ENCODE peak calls at places on chromosomes 3 and 15, in six cellular contexts. W, F, I, C, L and N are unnamed samples.
A peak's percentile ranks its signal among the peaks of the same experiment; 100 is the strongest.

GRCh38 chr15:68809517-68809916 is 11.2 kb downstream of the ANP32A start:
- DNase-seq in I (no peak), F (no peak), W (no peak), C (no peak), L (no peak), N (no peak)

GRCh38 chr3:146157325-146158060 is 3.5 kb downstream of the PLOD2 start:
- DNase-seq in L (no peak), I (no peak), W (no peak), F (no peak), C (no peak), N (no peak)

GRCh38 chr3:128632301-128632700 is 18.3 kb downstream of the RPN1 start:
- DNase-seq in C (no peak), F (no peak), L (no peak), W (peak; percentile 21), I (no peak), N (no peak)

GRCh38 chr3:67685499-67685898 is 31.1 kb upstream of the SUCLG2 start:
- DNase-seq in L (no peak), I (no peak), W (no peak), C (no peak), F (no peak), N (peak; percentile 29)

GRCh38 chr3:62562017-62562416 is 188.7 kb upstream of the FEZF2 start:
- DNase-seq in L (no peak), I (no peak), F (no peak), W (peak; percentile 89), C (no peak), N (peak; percentile 52)

GRCh38 chr15:76208084-76208785 is 103.0 kb downstream of the ETFA start:
- DNase-seq in L (no peak), W (no peak), I (no peak), C (no peak), F (no peak), N (no peak)

GRCh38 chr3:159818399-159818798 is 170.2 kb upstream of the IL12A start:
- DNase-seq in L (no peak), F (peak; percentile 71), I (no peak), W (no peak), C (no peak), N (no peak)

GRCh38 chr15:70561885-70562284 is 201.5 kb downstream of the UACA start:
- DNase-seq in W (no peak), I (no peak), F (no peak), L (no peak), C (no peak), N (no peak)

GRCh38 chr15:85008474-85009260 is 27.0 kb downstream of the PDE8A start:
- DNase-seq in L (no peak), F (no peak), I (no peak), C (no peak), W (no peak), N (no peak)

GRCh38 chr15:84034831-84035753 is 200.5 kb upstream of the GOLGA6L4 start:
- DNase-seq in C (no peak), I (no peak), F (peak; percentile 42), L (peak; percentile 40), W (peak; percentile 67), N (peak; percentile 86)

GRCh38 chr15:75817151-75817935 is 25.9 kb upstream of the UBE2Q2 start:
- DNase-seq in C (no peak), I (no peak), W (peak; percentile 35), F (no peak), L (peak; percentile 37), N (peak; percentile 54)

GRCh38 chr3:194323785-194324735 is 27.1 kb downstream of the CPN2 start:
- DNase-seq in I (no peak), C (peak; percentile 63), W (peak; percentile 63), L (peak; percentile 91), F (peak; percentile 40), N (no peak)

GRCh38 chr15:60179786-60180391 is 175.8 kb downstream of the FOXB1 start:
- DNase-seq in W (peak; percentile 76), F (peak; percentile 62), I (no peak), C (peak; percentile 12), L (peak; percentile 60), N (peak; percentile 81)

GRCh38 chr3:11610044-11610671 is 33.6 kb downstream of the VGLL4 start:
- DNase-seq in L (no peak), I (no peak), C (peak; percentile 54), W (peak; percentile 67), F (peak; percentile 82), N (peak; percentile 55)

GRCh38 chr3:124846189-124846588 is 41.0 kb downstream of the ITGB5 start:
- DNase-seq in F (no peak), W (peak; percentile 92), C (no peak), I (no peak), L (no peak), N (peak; percentile 90)

GRCh38 chr3:113287818-113288648 is 76.7 kb downstream of the BOC start:
- DNase-seq in I (no peak), F (peak; percentile 73), W (peak; percentile 84), L (peak; percentile 74), C (peak; percentile 53), N (peak; percentile 84)

GRCh38 chr3:18586076-18586475 is 160.9 kb upstream of the SATB1 start:
- DNase-seq in I (no peak), W (no peak), F (no peak), C (no peak), L (no peak), N (no peak)

GRCh38 chr3:133488785-133489367 is 84.6 kb upstream of the CDV3 start:
- DNase-seq in L (no peak), W (peak; percentile 72), F (peak; percentile 16), C (no peak), I (no peak), N (peak; percentile 87)

GRCh38 chr15:74011610-74012009 is 17.1 kb downstream of the PML start:
- DNase-seq in F (no peak), C (peak; percentile 45), L (no peak), W (peak; percentile 89), I (no peak), N (peak; percentile 34)

GRCh38 chr3:127800508-127800907 is 21.8 kb downstream of the MGLL start:
- DNase-seq in I (no peak), F (no peak), C (no peak), W (no peak), L (no peak), N (peak; percentile 75)

GRCh38 chr3:129845956-129846355 is 47.6 kb downstream of the TMCC1 start:
- DNase-seq in L (no peak), C (no peak), W (peak; percentile 16), I (no peak), F (no peak), N (no peak)

GRCh38 chr3:56086355-56086754 is 381.9 kb downstream of the ERC2 start:
- DNase-seq in L (no peak), I (no peak), W (no peak), C (no peak), F (no peak), N (peak; percentile 65)

GRCh38 chr3:71052725-71053124 is 530.8 kb downstream of the FOXP1 start:
- DNase-seq in L (no peak), I (no peak), F (no peak), C (no peak), W (no peak), N (no peak)

GRCh38 chr3:127215714-127216414 is 22.9 kb downstream of the PRR23E start:
- DNase-seq in W (no peak), L (no peak), F (no peak), C (no peak), I (no peak), N (no peak)

DNA sequence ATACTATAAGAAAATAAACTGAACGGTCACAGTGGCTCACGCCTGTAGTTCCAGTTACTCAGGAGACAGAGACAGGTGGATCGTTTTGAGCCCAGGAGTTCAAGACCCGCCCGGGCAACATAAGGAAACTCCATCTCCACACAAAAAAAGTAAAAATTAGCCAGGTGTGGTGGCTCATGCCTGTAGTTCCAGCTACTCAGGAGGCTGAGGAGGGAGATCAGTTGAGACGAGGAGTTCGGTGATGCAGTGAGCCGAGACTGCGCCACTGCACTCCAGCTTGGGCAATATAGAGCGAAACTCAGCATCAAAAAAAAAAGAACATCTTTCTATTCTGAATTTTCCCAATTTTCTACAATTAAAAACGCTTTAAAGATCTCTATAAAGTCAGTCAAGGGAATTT is 1.0 kb upstream of the SEC62 start:
- DNase-seq in W (no peak), F (no peak), L (no peak), C (no peak), I (no peak), N (no peak)
- H3K4me3 ChIP-seq in W (no peak overlapping the region), F (peak overlapping the region; percentile 85), L (no peak overlapping the region), C (no peak overlapping the region), I (no peak overlapping the region), N (no peak overlapping the region)

GRCh38 chr15:61196711-61197110 is 32.4 kb downstream of the RORA start:
- DNase-seq in I (no peak), C (no peak), W (no peak), L (no peak), F (no peak), N (no peak)

GRCh38 chr15:61197187-61197586 is 31.9 kb downstream of the RORA start:
- DNase-seq in W (no peak), I (no peak), F (no peak), C (no peak), L (no peak), N (no peak)

GRCh38 chr15:61198722-61199121 is 30.4 kb downstream of the RORA start:
- DNase-seq in I (no peak), F (peak; percentile 31), L (no peak), W (no peak), C (no peak), N (no peak)

GRCh38 chr15:61196156-61196555 is 32.9 kb downstream of the RORA start:
- DNase-seq in F (no peak), I (no peak), W (no peak), C (no peak), L (no peak), N (no peak)

DNA sequence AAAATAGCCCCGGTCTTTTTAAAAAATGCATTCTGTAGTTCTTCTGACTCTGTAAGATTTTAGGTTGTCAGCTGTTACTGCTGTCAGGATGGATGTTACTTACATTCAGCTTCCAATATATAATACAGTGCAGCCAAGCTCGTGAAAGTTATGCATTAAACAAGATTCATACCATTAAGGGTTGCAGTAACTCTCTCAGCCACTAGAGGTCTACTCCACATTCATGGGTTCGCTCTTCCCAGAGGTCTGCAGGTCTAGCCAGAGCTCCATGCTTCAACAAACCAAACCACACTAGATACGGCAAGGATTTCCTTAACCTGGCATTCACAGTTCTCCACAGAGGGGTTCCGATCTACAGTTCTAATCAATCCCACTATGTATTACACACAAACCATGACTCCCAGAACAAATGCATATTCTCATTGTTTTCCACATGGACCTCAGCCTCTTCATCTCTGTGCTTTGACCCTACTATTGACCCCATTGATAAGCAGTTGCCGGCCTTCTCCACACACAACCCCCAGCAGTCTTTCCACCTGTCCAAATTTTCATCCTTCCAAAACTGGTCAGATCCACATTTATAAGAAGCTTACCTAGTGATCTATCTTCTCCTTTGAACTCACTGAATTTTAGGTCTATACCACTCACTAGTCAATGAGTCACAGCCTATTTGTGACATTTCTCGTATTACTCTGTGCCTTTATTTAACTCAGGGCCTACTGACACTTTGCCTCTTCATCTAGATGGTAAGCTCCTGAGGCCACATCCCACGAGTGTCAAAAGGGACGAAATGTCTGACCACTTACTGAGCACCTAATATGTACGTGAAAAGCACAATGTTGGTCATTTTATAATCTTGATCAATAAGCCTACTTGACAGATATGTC is 33.7 kb downstream of the RORA start:
- DNase-seq in L (peak; percentile 71), W (peak; percentile 72), I (no peak), F (peak; percentile 33), C (no peak), N (peak; percentile 75)
- TF ChIP-seq CTCF in L (peak; percentile 41), W (peak; percentile 80), I (peak; percentile 64), F (peak; percentile 59), C (peak; percentile 53), N (peak; percentile 86)

GRCh38 chr3:50333744-50334328 is 5.8 kb upstream of the TUSC2 start:
- DNase-seq in C (no peak), I (no peak), W (peak; percentile 94), F (no peak), L (no peak), N (peak; percentile 86)
- H3K4me3 ChIP-seq in C (no peak overlapping the region), I (peak overlapping the region; percentile 10), W (no peak overlapping the region), F (no peak overlapping the region), L (no peak overlapping the region), N (no peak overlapping the region)

GRCh38 chr3:15063238-15063637 is 1.9 kb downstream of the MRPS25 start:
- DNase-seq in I (peak; percentile 83), C (no peak), L (no peak), W (no peak), F (no peak), N (no peak)
- TF ChIP-seq CTCF in I (no peak), C (no peak), L (no peak), W (no peak), F (no peak), N (no peak)